ENCODE peak calls at places on chromosomes 13 and 19, in four cellular contexts. N is Peyer's patch, F is progenitor cell of endocrine pancreas, K is WERI-Rb-1. M is an unnamed sample.

GRCh38 chr13:27411393-27411792 is 13.0 kb upstream of the GTF3A start:
- DNase-seq in N (no peak), F (no peak), K (no peak), M (no peak)

GRCh38 chr19:49339364-49340068 is 4.3 kb downstream of the CD37 start:
- DNase-seq in N (peak; percentile 46), F (peak; percentile 44), K (no peak), M (no peak)

GRCh38 chr13:46469064-46469463 is 82.0 kb upstream of the RUBCNL start:
- DNase-seq in N (no peak), F (no peak), K (no peak), M (no peak)

GRCh38 chr13:105410602-105411001 is 1124.9 kb downstream of the EFNB2 start:
- DNase-seq in N (no peak), F (peak; percentile 11), K (peak; percentile 54), M (no peak)

GRCh38 chr13:32796754-32797153 is 210.5 kb downstream of the PDS5B start:
- DNase-seq in N (no peak), F (no peak), K (no peak), M (no peak)

GRCh38 chr13:21061077-21061945 is at the start of gene LATS2:
- DNase-seq in N (peak; percentile 79), F (peak; percentile 94), K (peak; percentile 93), M (peak; percentile 89)

GRCh38 chr13:75480691-75481175 is 1.2 kb downstream of the TBC1D4 start:
- DNase-seq in N (no peak), F (peak; percentile 47), K (peak; percentile 27), M (no peak)

GRCh38 chr13:44576396-44577235 is 486 bp upstream of the TSC22D1 start:
- DNase-seq in N (peak; percentile 27), F (no peak), K (peak; percentile 30), M (no peak)

GRCh38 chr19:29267701-29268100 is 54.8 kb upstream of the UQCRFS1 start:
- DNase-seq in N (no peak), F (no peak), K (no peak), M (no peak)

GRCh38 chr19:23914402-23915286 is at the start of gene ZNF726:
- DNase-seq in N (peak; percentile 89), F (peak; percentile 25), K (peak; percentile 76), M (peak; percentile 83)

GRCh38 chr13:40940841-40941240 is 78.3 kb downstream of the ELF1 start:
- DNase-seq in N (no peak), F (no peak), K (no peak), M (no peak)

GRCh38 chr19:55189424-55189823 is 9.3 kb upstream of the SYT5 start:
- DNase-seq in N (no peak), F (no peak), K (no peak), M (no peak)

GRCh38 chr13:90395846-90396245 is 951.6 kb upstream of the MIR17HG start:
- DNase-seq in N (no peak), F (no peak), K (no peak), M (no peak)

GRCh38 chr19:42286349-42287016 is 15.4 kb upstream of the PRR19 start:
- DNase-seq in N (no peak), F (no peak), K (no peak), M (no peak)

GRCh38 chr19:45097776-45098520 is 5.0 kb downstream of the PPP1R37 start:
- DNase-seq in N (no peak), F (no peak), K (no peak), M (no peak)

GRCh38 chr13:71979616-71980015 is 112.6 kb upstream of the DACH1 start:
- DNase-seq in N (no peak), F (no peak), K (peak; percentile 26), M (no peak)

GRCh38 chr13:97834255-97834654 is 119.2 kb upstream of the IPO5 start:
- DNase-seq in N (no peak), F (no peak), K (no peak), M (no peak)

GRCh38 chr13:33472446-33472845 is 186.9 kb upstream of the STARD13 start:
- DNase-seq in N (no peak), F (no peak), K (no peak), M (no peak)

GRCh38 chr13:110306960-110307696 is at the start of the genes COL4A1 and COL4A2:
- DNase-seq in N (no peak), F (peak; percentile 64), K (peak; percentile 79), M (no peak)

GRCh38 chr19:40165362-40165937 is 25.8 kb upstream of the MAP3K10 start:
- DNase-seq in N (peak; percentile 62), F (peak; percentile 31), K (peak; percentile 75), M (peak; percentile 63)

DNA sequence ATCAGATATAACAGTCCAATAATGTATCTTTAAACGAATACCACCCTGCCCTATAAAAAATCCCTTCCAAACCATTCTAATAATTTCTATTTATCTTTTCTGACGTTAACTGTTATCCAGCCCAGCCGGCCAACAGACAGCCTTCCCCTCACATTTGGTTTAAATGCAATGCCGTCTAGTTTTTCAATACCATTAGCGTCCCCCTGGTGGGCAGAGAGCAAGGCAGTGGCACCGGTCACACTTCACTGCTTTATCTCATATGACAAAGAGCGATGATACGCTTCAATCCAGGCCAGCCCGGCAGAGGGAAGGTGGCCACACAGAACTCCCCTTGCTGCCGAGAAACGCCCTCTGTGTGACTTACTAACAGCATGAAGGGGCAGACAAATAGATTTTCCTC is 402.1 kb upstream of the ZNF507 start:
- DNase-seq in N (no peak), F (no peak), K (peak; percentile 66), M (no peak)
- TF ChIP-seq CTCF in N (no peak), F (peak; percentile 44), K (peak; percentile 41), M (no peak)

DNA sequence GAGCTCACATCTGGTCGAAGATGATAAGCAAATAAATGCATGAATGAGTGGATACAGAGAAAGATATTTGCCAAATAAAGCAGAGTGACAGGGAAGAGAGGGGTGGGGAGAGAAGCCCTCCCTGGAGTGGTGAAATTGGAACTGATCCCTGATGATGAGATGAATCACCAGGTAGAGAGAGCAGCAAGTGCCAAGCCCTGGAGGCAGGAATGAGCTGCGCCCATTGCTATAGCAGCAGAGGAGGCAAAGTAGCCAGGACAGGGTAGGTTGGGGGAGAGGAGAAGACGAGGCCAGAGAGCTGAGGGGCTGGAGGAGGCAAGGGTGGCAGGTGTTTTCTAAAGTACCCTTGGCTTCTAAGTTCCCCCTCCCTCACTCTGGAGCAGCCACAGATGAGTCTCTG is 13.7 kb downstream of the FXYD5 start:
- DNase-seq in N (no peak), F (no peak), K (no peak), M (no peak)
- TF ChIP-seq CTCF in N (no peak), F (no peak), K (no peak), M (no peak)

GRCh38 chr19:50724522-50725217 is 1.5 kb downstream of the CLEC11A start:
- DNase-seq in N (peak; percentile 87), F (peak; percentile 100), K (peak; percentile 100), M (peak; percentile 93)
- TF ChIP-seq CTCF in N (no peak), F (peak; percentile 94), K (peak; percentile 82), M (peak; percentile 75)

GRCh38 chr19:52901842-52902241 is 4.4 kb upstream of the ZNF320 start:
- DNase-seq in N (no peak), F (no peak), K (no peak), M (no peak)

GRCh38 chr19:52904052-52904451 is 6.6 kb upstream of the ZNF320 start:
- DNase-seq in N (no peak), F (no peak), K (no peak), M (no peak)

GRCh38 chr19:52896431-52897148 is 845 bp downstream of the ZNF320 start:
- DNase-seq in N (no peak), F (no peak), K (peak; percentile 36), M (no peak)

GRCh38 chr19:52897149-52897935 is at the start of gene ZNF320:
- DNase-seq in N (peak; percentile 98), F (peak; percentile 95), K (peak; percentile 96), M (peak; percentile 94)

DNA sequence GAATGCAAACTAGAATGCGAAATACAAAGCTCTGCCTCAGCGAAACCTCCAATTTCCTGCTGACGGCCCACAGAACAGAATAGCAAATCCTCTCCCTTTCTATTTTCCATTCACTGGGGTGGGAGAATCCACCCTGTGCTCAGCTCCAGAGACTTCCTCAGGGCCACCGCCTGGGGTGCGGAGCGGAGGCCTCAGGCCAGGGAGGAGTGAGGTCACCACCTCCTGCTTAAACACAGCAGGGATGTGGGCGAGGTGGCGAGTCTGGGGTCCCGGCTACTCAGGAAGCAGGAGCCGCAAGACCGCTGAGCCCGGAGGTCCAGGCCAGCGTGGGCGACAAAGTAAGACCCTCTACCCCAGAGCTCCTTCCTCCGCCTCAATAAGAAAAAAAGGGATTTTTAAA is 666 bp upstream of the ZNF320 start:
- DNase-seq in N (no peak), F (no peak), K (no peak), M (no peak)
- TF ChIP-seq CTCF in N (no peak), F (no peak), K (no peak), M (no peak)